ENCODE peak calls at places on chromosomes 7 and 10, in eight cellular contexts. F is HuH-7.5, M is amygdala, V is GM23338, A is MV-4-11, J is neural crest cell, Q is Ammon's horn, Z is DMS 273 treated with DMSO at 0.1 percent for 48 hours. L is an unnamed sample.

GRCh38 chr7:156185076-156185475 is 372.8 kb upstream of the SHH start:
- DNase-seq in M (no peak), A (no peak), Z (no peak), Q (no peak), F (no peak), V (no peak), J (no peak), L (no peak)

GRCh38 chr10:28946479-28946878 is 269.2 kb downstream of the BAMBI start:
- DNase-seq in J (no peak), Z (no peak), V (no peak), F (no peak), A (no peak), Q (no peak), M (no peak), L (no peak)

GRCh38 chr7:29274156-29275017 is 79.8 kb downstream of the CHN2 start:
- DNase-seq in M (peak; percentile 32), A (peak; percentile 66), Q (peak; percentile 79), Z (peak; percentile 31), V (no peak), J (no peak), F (no peak), L (peak; percentile 52)

GRCh38 chr10:78292987-78293865 is 259.6 kb downstream of the RPS24 start:
- DNase-seq in V (peak; percentile 79), Q (no peak), F (no peak), M (no peak), A (no peak), Z (no peak), J (peak; percentile 59), L (peak; percentile 95)

GRCh38 chr7:116911799-116912198 is 41.5 kb upstream of the ST7 start:
- DNase-seq in J (no peak), M (no peak), V (no peak), A (peak; percentile 7), F (no peak), Q (no peak), Z (no peak), L (no peak)

GRCh38 chr10:31399631-31400030 is 80.6 kb downstream of the ZEB1 start:
- DNase-seq in V (no peak), J (no peak), Z (no peak), A (no peak), F (no peak), M (no peak), Q (peak; percentile 46), L (no peak)

GRCh38 chr10:115328331-115328730 is 235.2 kb downstream of the ATRNL1 start:
- DNase-seq in A (no peak), Q (no peak), F (no peak), V (no peak), J (no peak), Z (no peak), M (no peak), L (no peak)

GRCh38 chr10:118343549-118343948 is 1.4 kb upstream of the FAM204A start:
- DNase-seq in A (no peak), Z (no peak), V (no peak), F (no peak), M (no peak), J (no peak), Q (no peak), L (no peak)

GRCh38 chr10:48792687-48793096 is 108.0 kb downstream of the WDFY4 start:
- DNase-seq in F (no peak), M (no peak), A (no peak), J (no peak), Q (no peak), Z (no peak), V (no peak), L (no peak)